ENCODE peak calls at places on chromosomes 1 and 21, in four cellular contexts. P, A, J and Y are unnamed samples.
A peak's percentile ranks its signal among the peaks of the same experiment; 100 is the strongest.

GRCh38 chr1:153845158-153845557 is 70.0 kb downstream of the SLC27A3 start:
- DNase-seq in P (no peak), A (no peak), J (no peak), Y (no peak)

GRCh38 chr1:24463756-24464377 is 38.8 kb upstream of the RCAN3 start:
- DNase-seq in P (no peak), A (no peak), J (no peak), Y (no peak)

GRCh38 chr1:154463512-154463990 is 38.5 kb upstream of the TDRD10 start:
- DNase-seq in P (no peak), A (no peak), J (no peak), Y (no peak)

GRCh38 chr1:186839077-186839400 is 10.3 kb downstream of the PLA2G4A start:
- DNase-seq in P (no peak), A (no peak), J (no peak), Y (no peak)

GRCh38 chr1:203026666-203027663 is 674 bp downstream of the PPFIA4 start:
- DNase-seq in P (no peak), A (no peak), J (no peak), Y (no peak)

GRCh38 chr1:231828182-231828920 is 201.8 kb downstream of the DISC1 start:
- DNase-seq in P (no peak), A (no peak), J (peak; percentile 97), Y (no peak)

GRCh38 chr1:89069955-89070354 is 4.9 kb upstream of the GBP1 start:
- DNase-seq in P (no peak), A (no peak), J (peak; percentile 34), Y (no peak)

GRCh38 chr1:213772711-213773110 is 215.1 kb upstream of the PROX1 start:
- DNase-seq in P (no peak), A (no peak), J (no peak), Y (no peak)

GRCh38 chr1:78095618-78096416 is 50.1 kb downstream of the GIPC2 start:
- DNase-seq in P (no peak), A (no peak), J (peak; percentile 79), Y (no peak)

GRCh38 chr1:110610084-110610483 is 3.9 kb upstream of the KCNA2 start:
- DNase-seq in P (no peak), A (no peak), J (no peak), Y (no peak)

GRCh38 chr21:32565856-32566465 is 19.4 kb downstream of the TCP10L start:
- DNase-seq in P (no peak), A (no peak), J (peak; percentile 28), Y (no peak)

GRCh38 chr1:54377040-54377691 is 29.0 kb downstream of the SSBP3 start:
- DNase-seq in P (no peak), A (no peak), J (no peak), Y (no peak)

GRCh38 chr21:33865176-33865575 is 50.4 kb downstream of the ATP5PO start:
- DNase-seq in P (no peak), A (no peak), J (no peak), Y (no peak)

GRCh38 chr1:201739492-201740085 is 89.4 kb upstream of the IPO9 start:
- DNase-seq in P (no peak), A (peak; percentile 41), J (peak; percentile 67), Y (no peak)

GRCh38 chr21:46391773-46392172 is 66.9 kb upstream of the DIP2A start:
- DNase-seq in P (no peak), A (no peak), J (no peak), Y (no peak)

GRCh38 chr1:19388980-19389379 is 76.9 kb downstream of the SLC66A1 start:
- DNase-seq in P (no peak), A (no peak), J (no peak), Y (no peak)

GRCh38 chr1:164602480-164603093 is 43.6 kb downstream of the PBX1 start:
- DNase-seq in P (no peak), A (peak; percentile 11), J (peak; percentile 77), Y (no peak)

GRCh38 chr1:61887921-61888564 is 145.8 kb downstream of the PATJ start:
- DNase-seq in P (peak; percentile 57), A (no peak), J (peak; percentile 39), Y (no peak)

GRCh38 chr1:36553591-36554417 is 71.1 kb upstream of the CSF3R start:
- DNase-seq in P (no peak), A (peak; percentile 27), J (peak; percentile 67), Y (no peak)

GRCh38 chr21:42503711-42504110 is 7.7 kb upstream of the RSPH1 start:
- DNase-seq in P (no peak), A (no peak), J (no peak), Y (no peak)

GRCh38 chr1:162168935-162169545 is 99.5 kb downstream of the NOS1AP start:
- DNase-seq in P (no peak), A (no peak), J (no peak), Y (no peak)

GRCh38 chr1:24659993-24660665 is 17.0 kb downstream of the SRRM1 start:
- DNase-seq in P (no peak), A (no peak), J (peak; percentile 14), Y (no peak)

GRCh38 chr1:87951852-87952251 is 623.2 kb downstream of the LMO4 start:
- DNase-seq in P (no peak), A (no peak), J (no peak), Y (no peak)

GRCh38 chr1:99529002-99529401 is 116.9 kb upstream of the PALMD start:
- DNase-seq in P (no peak), A (no peak), J (no peak), Y (no peak)

GRCh38 chr1:31437433-31438037 is 24.5 kb downstream of the SERINC2 start:
- DNase-seq in P (no peak), A (no peak), J (no peak), Y (no peak)

GRCh38 chr1:6157528-6158174 is 22.5 kb downstream of the CHD5 start:
- DNase-seq in P (no peak), A (no peak), J (no peak), Y (no peak)

GRCh38 chr1:244209955-244210354 is 158.9 kb downstream of the ZBTB18 start:
- DNase-seq in P (no peak), A (no peak), J (no peak), Y (no peak)

GRCh38 chr1:50342525-50342924 is 80.7 kb downstream of the DMRTA2 start:
- DNase-seq in P (no peak), A (no peak), J (no peak), Y (no peak)

GRCh38 chr21:28152729-28153128 is 839.9 kb downstream of the LTN1 start:
- DNase-seq in P (no peak), A (no peak), J (no peak), Y (no peak)

GRCh38 chr21:45328198-45329087 is 40.7 kb upstream of the POFUT2 start:
- DNase-seq in P (no peak), A (no peak), J (no peak), Y (no peak)

GRCh38 chr1:116428600-116428999 is 55.6 kb downstream of the ATP1A1 start:
- DNase-seq in P (no peak), A (no peak), J (no peak), Y (no peak)

GRCh38 chr1:89728381-89728780 is 92.5 kb upstream of the LRRC8D start:
- DNase-seq in P (no peak), A (no peak), J (no peak), Y (no peak)

GRCh38 chr21:46227811-46228344 is 696 bp downstream of the LSS start:
- DNase-seq in P (no peak), A (no peak), J (peak; percentile 48), Y (no peak)

GRCh38 chr1:230972855-230973271 is 5.8 kb downstream of the TTC13 start:
- DNase-seq in P (no peak), A (no peak), J (peak; percentile 52), Y (no peak)

GRCh38 chr1:22216210-22216883 is 73.5 kb upstream of the WNT4 start:
- DNase-seq in P (no peak), A (no peak), J (no peak), Y (no peak)

GRCh38 chr1:219304227-219305226 is 130.8 kb downstream of the LYPLAL1 start:
- DNase-seq in P (no peak), A (no peak), J (peak; percentile 64), Y (no peak)

GRCh38 chr1:48093696-48094518 is 96.7 kb upstream of the TRABD2B start:
- DNase-seq in P (no peak), A (no peak), J (peak; percentile 6), Y (no peak)

GRCh38 chr1:63317007-63317813 is 5.2 kb upstream of the FOXD3 start:
- DNase-seq in P (no peak), A (no peak), J (peak; percentile 61), Y (no peak)